ENCODE peak calls at places on chromosomes 12 and 14, in four cellular contexts. Z is CD4-positive, CD25-positive, alpha-beta regulatory T cell; G is substantia nigra; F is fibroblast of lung. H is an unnamed sample.
A peak's percentile ranks its signal among the peaks of the same experiment; 100 is the strongest.

GRCh38 chr12:15931590-15932053 is 20.5 kb downstream of the DERA start:
- DNase-seq in Z (no peak), G (no peak), F (no peak), H (no peak)

GRCh38 chr12:115873416-115874082 is 403.9 kb downstream of the MED13L start:
- DNase-seq in Z (no peak), G (no peak), F (no peak), H (peak; percentile 53)

GRCh38 chr12:101857043-101857558 is 20.3 kb upstream of the DRAM1 start:
- DNase-seq in Z (no peak), G (no peak), F (peak; percentile 25), H (peak; percentile 41)

GRCh38 chr12:62841841-62842240 is 93.1 kb downstream of the PPM1H start:
- DNase-seq in Z (no peak), G (no peak), F (no peak), H (no peak)

GRCh38 chr14:95316826-95317225 is 2.9 kb downstream of the CLMN start:
- DNase-seq in Z (no peak), G (no peak), F (no peak), H (no peak)

GRCh38 chr14:65173973-65174693 is 71.8 kb upstream of the MAX start:
- DNase-seq in Z (no peak), G (peak; percentile 23), F (no peak), H (no peak)

GRCh38 chr14:69226736-69227135 is 33.2 kb upstream of the GALNT16 start:
- DNase-seq in Z (no peak), G (no peak), F (no peak), H (no peak)

GRCh38 chr12:89064780-89065179 is 287.5 kb downstream of the DUSP6 start:
- DNase-seq in Z (no peak), G (no peak), F (peak; percentile 18), H (peak; percentile 89)

GRCh38 chr14:101917413-101918124 is 46.8 kb upstream of the DYNC1H1 start:
- DNase-seq in Z (no peak), G (no peak), F (no peak), H (no peak)

GRCh38 chr12:50132505-50133135 is 20.6 kb downstream of the COX14 start:
- DNase-seq in Z (peak; percentile 64), G (no peak), F (no peak), H (no peak)

GRCh38 chr12:27841392-27841882 is 61.4 kb upstream of the MANSC4 start:
- DNase-seq in Z (peak; percentile 71), G (no peak), F (no peak), H (no peak)

GRCh38 chr14:64758025-64758521 is 53.8 kb downstream of the PLEKHG3 start:
- DNase-seq in Z (no peak), G (no peak), F (peak; percentile 6), H (peak; percentile 89)

GRCh38 chr12:124321040-124321481 is 26.2 kb downstream of the RFLNA start:
- DNase-seq in Z (peak; percentile 39), G (peak; percentile 59), F (peak; percentile 25), H (no peak)

GRCh38 chr14:98931911-98932310 is 340.1 kb downstream of the BCL11B start:
- DNase-seq in Z (peak; percentile 92), G (no peak), F (no peak), H (no peak)

GRCh38 chr12:109572506-109572845 is 828 bp downstream of the MMAB start:
- DNase-seq in Z (no peak), G (no peak), F (no peak), H (no peak)

GRCh38 chr12:106692896-106693295 is 81.6 kb upstream of the RIC8B start:
- DNase-seq in Z (no peak), G (no peak), F (no peak), H (no peak)

GRCh38 chr12:25313591-25313990 is 62.9 kb upstream of the KRAS start:
- DNase-seq in Z (no peak), G (no peak), F (no peak), H (no peak)

GRCh38 chr12:47739959-47740358 is 14.7 kb upstream of the ENDOU start:
- DNase-seq in Z (no peak), G (no peak), F (no peak), H (no peak)

GRCh38 chr14:104656014-104656714 is 33.3 kb upstream of the INF2 start:
- DNase-seq in Z (no peak), G (no peak), F (no peak), H (no peak)

GRCh38 chr14:99234982-99235491 is 37.0 kb downstream of the BCL11B start:
- DNase-seq in Z (peak; percentile 73), G (no peak), F (no peak), H (no peak)

GRCh38 chr14:24427537-24428508 is 1.6 kb downstream of the CBLN3 start:
- DNase-seq in Z (no peak), G (no peak), F (no peak), H (no peak)

GRCh38 chr12:15045451-15045850 is 72.6 kb downstream of the PDE6H start:
- DNase-seq in Z (no peak), G (no peak), F (no peak), H (no peak)

GRCh38 chr12:3578557-3578956 is 87.6 kb downstream of the PRMT8 start:
- DNase-seq in Z (no peak), G (no peak), F (no peak), H (no peak)

GRCh38 chr12:3571323-3571722 is 80.3 kb downstream of the PRMT8 start:
- DNase-seq in Z (no peak), G (no peak), F (no peak), H (no peak)

GRCh38 chr12:3580071-3580749 is 89.2 kb downstream of the PRMT8 start:
- DNase-seq in Z (no peak), G (no peak), F (no peak), H (no peak)

GRCh38 chr12:3574986-3575385 is 84.0 kb downstream of the PRMT8 start:
- DNase-seq in Z (no peak), G (no peak), F (no peak), H (no peak)

DNA sequence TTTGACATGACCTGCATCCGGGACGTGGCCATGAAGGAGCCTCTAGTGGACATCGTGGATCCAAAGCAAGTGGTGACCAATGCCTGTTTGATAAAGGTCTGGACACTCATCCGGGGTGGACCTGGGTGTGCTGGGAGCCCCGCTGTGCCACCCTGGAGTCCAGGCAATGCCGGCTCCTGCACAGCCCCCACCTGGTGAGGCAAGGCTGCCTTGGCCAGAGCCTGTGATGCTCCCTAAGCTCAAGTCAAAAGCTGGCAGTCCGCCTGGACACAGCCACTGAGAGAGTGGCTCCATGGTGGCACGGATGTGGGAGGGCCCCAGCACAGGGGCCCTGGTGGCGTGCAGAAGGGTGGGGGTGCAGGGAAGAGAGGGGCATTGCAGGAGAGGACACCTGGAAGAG is 85.9 kb downstream of the PRMT8 start:
- DNase-seq in Z (no peak), G (no peak), F (no peak), H (no peak)
- H3K27ac ChIP-seq in Z (no peak overlapping the region), G (no peak overlapping the region), F (no peak overlapping the region), H (no peak overlapping the region)

GRCh38 chr14:105841022-105842009 is 314.9 kb downstream of the TMEM121 start:
- DNase-seq in Z (no peak), G (no peak), F (no peak), H (no peak)

GRCh38 chr14:105844047-105844630 is 317.8 kb downstream of the TMEM121 start:
- DNase-seq in Z (no peak), G (no peak), F (no peak), H (no peak)

GRCh38 chr14:105840266-105841021 is 314.1 kb downstream of the TMEM121 start:
- DNase-seq in Z (no peak), G (no peak), F (no peak), H (no peak)

GRCh38 chr14:105843444-105844046 is 317.2 kb downstream of the TMEM121 start:
- DNase-seq in Z (no peak), G (no peak), F (no peak), H (no peak)

GRCh38 chr14:105842105-105842504 is 315.7 kb downstream of the TMEM121 start:
- DNase-seq in Z (no peak), G (no peak), F (no peak), H (no peak)
- H3K27ac ChIP-seq in Z (no peak overlapping the region), G (no peak overlapping the region), F (no peak overlapping the region), H (no peak overlapping the region)

GRCh38 chr12:19440916-19441315 is 1.6 kb downstream of the AEBP2 start:
- DNase-seq in Z (no peak), G (no peak), F (peak; percentile 19), H (no peak)
- H3K27ac ChIP-seq in Z (peak overlapping the region; percentile 93), G (no peak overlapping the region), F (peak overlapping the region; percentile 89), H (peak overlapping the region; percentile 62)

DNA sequence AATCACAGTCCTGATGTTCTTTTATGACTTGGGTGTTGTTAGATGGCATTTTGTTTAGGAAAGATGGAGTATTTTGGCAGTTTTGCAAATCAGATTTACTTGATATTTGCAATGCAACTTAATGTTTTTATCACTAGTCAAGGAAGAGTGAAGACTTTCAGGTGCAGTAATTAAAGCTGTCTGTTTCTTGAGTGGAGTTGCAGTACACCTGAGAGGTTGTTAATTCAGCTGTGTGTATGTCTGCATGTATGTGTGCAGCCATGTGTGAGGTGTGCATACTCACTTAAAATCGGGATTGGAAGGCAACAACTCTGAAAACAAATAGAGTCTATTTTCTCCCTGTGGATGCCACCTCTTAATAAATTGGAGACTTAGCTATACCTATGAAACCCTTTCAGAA is 94.5 kb downstream of the RMST start:
- DNase-seq in Z (no peak), G (no peak), F (no peak), H (no peak)
- H3K27ac ChIP-seq in Z (no peak overlapping the region), G (no peak overlapping the region), F (no peak overlapping the region), H (no peak overlapping the region)

GRCh38 chr12:59595097-59595496 is 732 bp upstream of the SLC16A7 start:
- DNase-seq in Z (peak; percentile 5), G (no peak), F (peak; percentile 2), H (no peak)
- H3K27ac ChIP-seq in Z (peak overlapping the region; percentile 87), G (peak overlapping the region; percentile 82), F (peak overlapping the region; percentile 99), H (no peak overlapping the region)

GRCh38 chr14:92316937-92317336 is 6.0 kb upstream of the SLC24A4 start:
- DNase-seq in Z (no peak), G (no peak), F (no peak), H (peak; percentile 8)
- H3K27ac ChIP-seq in Z (no peak overlapping the region), G (no peak overlapping the region), F (no peak overlapping the region), H (no peak overlapping the region)

GRCh38 chr12:4956968-4957367 is 47.3 kb downstream of the KCNA1 start:
- DNase-seq in Z (no peak), G (no peak), F (no peak), H (no peak)
- H3K27ac ChIP-seq in Z (no peak overlapping the region), G (no peak overlapping the region), F (no peak overlapping the region), H (no peak overlapping the region)

GRCh38 chr12:131770120-131770519 is 58.1 kb upstream of the MMP17 start:
- DNase-seq in Z (no peak), G (no peak), F (no peak), H (no peak)
- H3K27ac ChIP-seq in Z (no peak overlapping the region), G (no peak overlapping the region), F (no peak overlapping the region), H (no peak overlapping the region)

GRCh38 chr12:57724003-57724935 is 14.3 kb downstream of the AGAP2 start:
- DNase-seq in Z (no peak), G (no peak), F (no peak), H (no peak)

GRCh38 chr12:57725851-57726150 is 12.7 kb downstream of the AGAP2 start:
- DNase-seq in Z (no peak), G (no peak), F (no peak), H (no peak)

GRCh38 chr12:57722716-57723629 is 15.6 kb downstream of the AGAP2 start:
- DNase-seq in Z (no peak), G (no peak), F (no peak), H (no peak)

GRCh38 chr12:57724936-57725740 is 13.4 kb downstream of the AGAP2 start:
- DNase-seq in Z (no peak), G (no peak), F (no peak), H (no peak)

GRCh38 chr12:57723630-57723962 is 14.9 kb downstream of the AGAP2 start:
- DNase-seq in Z (no peak), G (no peak), F (no peak), H (no peak)
- H3K27ac ChIP-seq in Z (no peak overlapping the region), G (no peak overlapping the region), F (no peak overlapping the region), H (no peak overlapping the region)

H was measured in epithelial cell of prostate.